ENCODE peak calls at places on chromosomes 13 and 19, in ten cellular contexts. C is CD4-positive, alpha-beta memory T cell; H is stimulated activated naive CD4-positive, alpha-beta T cell; S is NCI-H510A; L is GF-D8; M is GOT3; G is stimulated activated CD4-positive, alpha-beta T cell treated with anti-CD3 and anti-CD28 coated beads, Interleukin-1b, Interleukin-23, amount 100 ng/mL, for 4 hours; V is nephron progenitor cell; A is HTR-8/SVneo; T is SK-N-DZ. R is an unnamed sample.

GRCh38 chr13:79392882-79393563 is 13.0 kb downstream of the RBM26 start:
- DNase-seq in S (no peak), M (no peak), T (no peak), A (no peak), G (no peak), C (peak; percentile 68), L (peak; percentile 20), V (no peak), H (no peak), R (no peak)

GRCh38 chr13:37475151-37475550 is 123.4 kb downstream of the POSTN start:
- DNase-seq in V (no peak), S (no peak), M (no peak), G (no peak), L (no peak), T (no peak), H (no peak), C (no peak), A (no peak), R (no peak)

GRCh38 chr13:101152184-101152583 is 264.1 kb downstream of the NALCN start:
- DNase-seq in M (no peak), T (no peak), S (no peak), C (no peak), L (no peak), H (no peak), A (no peak), V (no peak), G (no peak), R (no peak)

GRCh38 chr13:113935081-113935511 is 38.8 kb downstream of the C13orf46 start:
- DNase-seq in C (peak; percentile 9), M (no peak), S (no peak), V (peak; percentile 26), A (no peak), L (no peak), G (no peak), H (no peak), T (no peak), R (no peak)

GRCh38 chr19:17721821-17722220 is 2.5 kb downstream of the MAP1S start:
- DNase-seq in A (no peak), L (peak; percentile 91), G (no peak), M (no peak), S (no peak), T (no peak), C (no peak), H (no peak), V (no peak), R (no peak)

GRCh38 chr19:28422791-28423650 is 789.9 kb downstream of the UQCRFS1 start:
- DNase-seq in L (no peak), A (no peak), H (no peak), M (no peak), C (no peak), S (no peak), V (no peak), G (no peak), T (no peak), R (no peak)

GRCh38 chr19:43395561-43395960 is 19.1 kb upstream of the TEX101 start:
- DNase-seq in V (no peak), T (no peak), A (no peak), M (no peak), H (no peak), L (no peak), C (no peak), S (no peak), G (no peak), R (no peak)

GRCh38 chr13:97466782-97467181 is 32.8 kb downstream of the RAP2A start:
- DNase-seq in S (no peak), G (no peak), C (no peak), A (no peak), L (no peak), V (no peak), H (no peak), M (no peak), T (no peak), R (no peak)

GRCh38 chr13:98999635-98999952 is 21.7 kb upstream of the DOCK9 start:
- DNase-seq in G (no peak), S (no peak), A (no peak), H (no peak), M (no peak), C (no peak), V (no peak), L (no peak), T (no peak), R (no peak)

GRCh38 chr19:6352381-6353165 is 8.8 kb upstream of the CLPP start:
- DNase-seq in A (no peak), C (no peak), V (no peak), L (no peak), T (no peak), H (no peak), M (no peak), G (no peak), S (no peak), R (no peak)

GRCh38 chr13:86909318-86909717 is 761.9 kb upstream of the SLITRK5 start:
- DNase-seq in T (peak; percentile 18), V (no peak), H (no peak), S (no peak), C (no peak), G (no peak), M (no peak), L (no peak), A (no peak), R (no peak)

GRCh38 chr13:93227906-93228801 is 1.5 kb downstream of the GPC6 start:
- DNase-seq in G (no peak), V (peak; percentile 80), C (no peak), M (peak; percentile 55), H (no peak), S (peak; percentile 73), L (no peak), T (peak; percentile 94), A (peak; percentile 18), R (peak; percentile 25)

GRCh38 chr13:100203696-100204367 is 114.9 kb downstream of the PCCA start:
- DNase-seq in S (no peak), A (peak; percentile 22), L (no peak), H (no peak), G (no peak), V (no peak), M (no peak), C (no peak), T (no peak), R (no peak)

GRCh38 chr19:19171821-19172532 is 1.9 kb upstream of the MEF2B start:
- DNase-seq in L (peak; percentile 26), V (peak; percentile 18), A (peak; percentile 50), M (no peak), S (no peak), T (no peak), C (no peak), G (no peak), H (no peak), R (no peak)

GRCh38 chr13:99123101-99124045 is 77.3 kb upstream of the UBAC2 start:
- DNase-seq in M (no peak), T (no peak), H (no peak), G (no peak), L (no peak), V (no peak), C (no peak), S (no peak), A (peak; percentile 15), R (no peak)

GRCh38 chr13:42239644-42240043 is 32.3 kb upstream of the AKAP11 start:
- DNase-seq in A (no peak), M (no peak), H (no peak), G (no peak), S (no peak), V (no peak), L (no peak), T (no peak), C (no peak), R (no peak)

GRCh38 chr19:384801-385169 is 24.2 kb downstream of the C2CD4C start:
- DNase-seq in A (no peak), M (no peak), T (peak; percentile 64), C (no peak), H (no peak), G (no peak), V (no peak), L (no peak), S (no peak), R (no peak)

R was measured in D721Med.